ENCODE peak calls at places on chromosomes 16 and 17, in five cellular contexts. F, H, W, S and M are unnamed samples.

GRCh38 chr17:27284811-27285415 is 9.0 kb upstream of the WSB1 start:
- DNase-seq in F (no peak), H (no peak), W (no peak), S (no peak), M (no peak)

GRCh38 chr16:64695684-64696083 is 426.2 kb downstream of the CDH11 start:
- DNase-seq in F (no peak), H (no peak), W (no peak), S (no peak), M (no peak)

GRCh38 chr17:7465481-7466275 is 13.8 kb downstream of the ZBTB4 start:
- DNase-seq in F (no peak), H (no peak), W (no peak), S (no peak), M (no peak)

GRCh38 chr17:55448681-55449080 is 27.0 kb upstream of the MMD start:
- DNase-seq in F (no peak), H (no peak), W (no peak), S (no peak), M (no peak)

GRCh38 chr17:82399030-82399429 is 19.1 kb upstream of the HEXD start:
- DNase-seq in F (peak; percentile 47), H (no peak), W (no peak), S (no peak), M (peak; percentile 28)

GRCh38 chr17:28999216-28999615 is 6.6 kb downstream of the SEZ6 start:
- DNase-seq in F (no peak), H (no peak), W (no peak), S (no peak), M (no peak)

GRCh38 chr17:17590141-17590735 is 1.3 kb downstream of the PEMT start:
- DNase-seq in F (no peak), H (no peak), W (no peak), S (no peak), M (no peak)

GRCh38 chr17:694239-694638 is 20.4 kb downstream of the VPS53 start:
- DNase-seq in F (peak; percentile 96), H (peak; percentile 67), W (no peak), S (no peak), M (no peak)